ENCODE peak calls at places on chromosomes 3 and 15, in ten cellular contexts. One of them, this sample, is unnamed.
A peak's percentile ranks its signal among the peaks of the same experiment; 100 is the strongest.

GRCh38 chr3:32301426-32301825 is 62.9 kb downstream of the CMTM8 start:
- DNase-seq in suprapubic skin: no peak
- DNase-seq in spleen: no peak
- DNase-seq in HCT116: no peak
- DNase-seq in K562: no peak
- DNase-seq in SK-N-SH: no peak
- DNase-seq in Panc1: no peak
- DNase-seq in endothelial cell of umbilical vein: no peak
- DNase-seq in HepG2: no peak
- DNase-seq in stomach: no peak
- DNase-seq in this sample: no peak

GRCh38 chr3:59654120-59654952 is 604.5 kb upstream of the CFAP20DC start:
- DNase-seq in SK-N-SH: no peak
- DNase-seq in K562: no peak
- DNase-seq in endothelial cell of umbilical vein: no peak
- DNase-seq in stomach: no peak
- DNase-seq in HepG2: no peak
- DNase-seq in suprapubic skin: peak; percentile 64
- DNase-seq in Panc1: no peak
- DNase-seq in HCT116: no peak
- DNase-seq in spleen: no peak
- DNase-seq in this sample: peak; percentile 68

GRCh38 chr15:52558196-52558595 is 10.6 kb downstream of the ARPP19 start:
- DNase-seq in spleen: no peak
- DNase-seq in HepG2: no peak
- DNase-seq in endothelial cell of umbilical vein: peak; percentile 43
- DNase-seq in suprapubic skin: no peak
- DNase-seq in SK-N-SH: no peak
- DNase-seq in stomach: no peak
- DNase-seq in HCT116: no peak
- DNase-seq in Panc1: no peak
- DNase-seq in K562: no peak
- DNase-seq in this sample: no peak

GRCh38 chr3:32238816-32239637 is 547 bp downstream of the CMTM8 start:
- DNase-seq in K562: no peak
- DNase-seq in SK-N-SH: no peak
- DNase-seq in HCT116: no peak
- DNase-seq in suprapubic skin: peak; percentile 64
- DNase-seq in Panc1: no peak
- DNase-seq in stomach: peak; percentile 34
- DNase-seq in endothelial cell of umbilical vein: peak; percentile 49
- DNase-seq in HepG2: no peak
- DNase-seq in spleen: peak; percentile 87
- DNase-seq in this sample: no peak

GRCh38 chr3:168327836-168328235 is 232.1 kb upstream of the GOLIM4 start:
- DNase-seq in K562: no peak
- DNase-seq in SK-N-SH: no peak
- DNase-seq in endothelial cell of umbilical vein: no peak
- DNase-seq in Panc1: no peak
- DNase-seq in HepG2: no peak
- DNase-seq in spleen: no peak
- DNase-seq in stomach: no peak
- DNase-seq in suprapubic skin: no peak
- DNase-seq in HCT116: no peak
- DNase-seq in this sample: no peak

GRCh38 chr15:78438595-78439285 is 724 bp downstream of the IREB2 start:
- DNase-seq in Panc1: no peak
- DNase-seq in K562: no peak
- DNase-seq in spleen: no peak
- DNase-seq in endothelial cell of umbilical vein: peak; percentile 59
- DNase-seq in HepG2: peak; percentile 60
- DNase-seq in SK-N-SH: peak; percentile 46
- DNase-seq in HCT116: no peak
- DNase-seq in suprapubic skin: no peak
- DNase-seq in stomach: no peak
- DNase-seq in this sample: no peak

GRCh38 chr15:49831206-49831965 is 210.5 kb downstream of the DTWD1 start:
- DNase-seq in HepG2: no peak
- DNase-seq in spleen: no peak
- DNase-seq in stomach: no peak
- DNase-seq in SK-N-SH: no peak
- DNase-seq in HCT116: no peak
- DNase-seq in Panc1: no peak
- DNase-seq in endothelial cell of umbilical vein: peak; percentile 26
- DNase-seq in suprapubic skin: peak; percentile 64
- DNase-seq in K562: no peak
- DNase-seq in this sample: peak; percentile 74

GRCh38 chr15:99307735-99308134 is 56.5 kb downstream of the LRRC28 start:
- DNase-seq in suprapubic skin: no peak
- DNase-seq in K562: no peak
- DNase-seq in Panc1: no peak
- DNase-seq in endothelial cell of umbilical vein: no peak
- DNase-seq in HCT116: no peak
- DNase-seq in stomach: no peak
- DNase-seq in SK-N-SH: no peak
- DNase-seq in spleen: no peak
- DNase-seq in HepG2: no peak
- DNase-seq in this sample: no peak

GRCh38 chr3:88150771-88151170 is 1.0 kb downstream of the C3orf38 start:
- DNase-seq in SK-N-SH: no peak
- DNase-seq in suprapubic skin: no peak
- DNase-seq in Panc1: no peak
- DNase-seq in stomach: no peak
- DNase-seq in spleen: no peak
- DNase-seq in K562: no peak
- DNase-seq in endothelial cell of umbilical vein: peak; percentile 39
- DNase-seq in HCT116: no peak
- DNase-seq in HepG2: no peak
- DNase-seq in this sample: no peak

GRCh38 chr3:134216206-134216764 is 34.4 kb downstream of the RYK start:
- DNase-seq in suprapubic skin: no peak
- DNase-seq in spleen: no peak
- DNase-seq in Panc1: no peak
- DNase-seq in HCT116: no peak
- DNase-seq in SK-N-SH: no peak
- DNase-seq in endothelial cell of umbilical vein: no peak
- DNase-seq in HepG2: no peak
- DNase-seq in stomach: no peak
- DNase-seq in K562: no peak
- DNase-seq in this sample: no peak

GRCh38 chr3:126555795-126556636 is 2.7 kb downstream of the C3orf22 start:
- DNase-seq in endothelial cell of umbilical vein: no peak
- DNase-seq in HCT116: no peak
- DNase-seq in suprapubic skin: peak; percentile 38
- DNase-seq in K562: no peak
- DNase-seq in Panc1: no peak
- DNase-seq in spleen: peak; percentile 63
- DNase-seq in HepG2: no peak
- DNase-seq in stomach: peak; percentile 20
- DNase-seq in SK-N-SH: no peak
- DNase-seq in this sample: peak; percentile 28

GRCh38 chr15:68149059-68149458 is 56.1 kb downstream of the CALML4 start:
- DNase-seq in endothelial cell of umbilical vein: no peak
- DNase-seq in suprapubic skin: no peak
- DNase-seq in stomach: no peak
- DNase-seq in HepG2: no peak
- DNase-seq in HCT116: no peak
- DNase-seq in K562: no peak
- DNase-seq in Panc1: no peak
- DNase-seq in spleen: no peak
- DNase-seq in SK-N-SH: no peak
- DNase-seq in this sample: no peak

GRCh38 chr15:26771917-26772587 is 814 bp downstream of the GABRB3 start:
- DNase-seq in SK-N-SH: peak; percentile 78
- DNase-seq in Panc1: no peak
- DNase-seq in HepG2: no peak
- DNase-seq in suprapubic skin: no peak
- DNase-seq in endothelial cell of umbilical vein: no peak
- DNase-seq in stomach: no peak
- DNase-seq in HCT116: no peak
- DNase-seq in K562: no peak
- DNase-seq in spleen: no peak
- DNase-seq in this sample: no peak

GRCh38 chr15:26772588-26773484 is at the start of gene GABRB3:
- DNase-seq in HepG2: no peak
- DNase-seq in suprapubic skin: no peak
- DNase-seq in stomach: peak; percentile 69
- DNase-seq in K562: no peak
- DNase-seq in SK-N-SH: peak; percentile 93
- DNase-seq in HCT116: no peak
- DNase-seq in Panc1: no peak
- DNase-seq in endothelial cell of umbilical vein: no peak
- DNase-seq in spleen: no peak
- DNase-seq in this sample: no peak

GRCh38 chr15:26773485-26773877 is 615 bp upstream of the GABRB3 start:
- DNase-seq in HCT116: no peak
- DNase-seq in stomach: no peak
- DNase-seq in Panc1: no peak
- DNase-seq in K562: no peak
- DNase-seq in HepG2: no peak
- DNase-seq in suprapubic skin: no peak
- DNase-seq in SK-N-SH: peak; percentile 86
- DNase-seq in spleen: no peak
- DNase-seq in endothelial cell of umbilical vein: no peak
- DNase-seq in this sample: no peak

GRCh38 chr15:26773917-26774316 is 1.1 kb upstream of the GABRB3 start:
- DNase-seq in stomach: no peak
- DNase-seq in K562: no peak
- DNase-seq in endothelial cell of umbilical vein: no peak
- DNase-seq in HCT116: no peak
- DNase-seq in HepG2: no peak
- DNase-seq in SK-N-SH: no peak
- DNase-seq in Panc1: no peak
- DNase-seq in spleen: no peak
- DNase-seq in suprapubic skin: no peak
- DNase-seq in this sample: no peak

GRCh38 chr15:26771168-26771916 is 1.5 kb downstream of the GABRB3 start:
- DNase-seq in HCT116: no peak
- DNase-seq in spleen: no peak
- DNase-seq in HepG2: peak; percentile 2
- DNase-seq in Panc1: no peak
- DNase-seq in SK-N-SH: peak; percentile 60
- DNase-seq in K562: no peak
- DNase-seq in suprapubic skin: no peak
- DNase-seq in stomach: peak; percentile 35
- DNase-seq in endothelial cell of umbilical vein: no peak
- DNase-seq in this sample: no peak
- H3K9me3 ChIP-seq in HCT116: peaks cover 34% of the 10 kb centered on the region
- H3K9me3 ChIP-seq in spleen: peaks cover 20% of the 10 kb centered on the region
- H3K9me3 ChIP-seq in HepG2: no peaks in the 10 kb centered on the region
- H3K9me3 ChIP-seq in Panc1: no peaks in the 10 kb centered on the region
- H3K9me3 ChIP-seq in SK-N-SH: no peaks in the 10 kb centered on the region
- H3K9me3 ChIP-seq in K562: no peaks in the 10 kb centered on the region
- H3K9me3 ChIP-seq in suprapubic skin: no peaks in the 10 kb centered on the region
- H3K9me3 ChIP-seq in stomach: no peaks in the 10 kb centered on the region
- H3K9me3 ChIP-seq in endothelial cell of umbilical vein: no peaks in the 10 kb centered on the region
- H3K9me3 ChIP-seq in this sample: no peaks in the 10 kb centered on the region

DNA sequence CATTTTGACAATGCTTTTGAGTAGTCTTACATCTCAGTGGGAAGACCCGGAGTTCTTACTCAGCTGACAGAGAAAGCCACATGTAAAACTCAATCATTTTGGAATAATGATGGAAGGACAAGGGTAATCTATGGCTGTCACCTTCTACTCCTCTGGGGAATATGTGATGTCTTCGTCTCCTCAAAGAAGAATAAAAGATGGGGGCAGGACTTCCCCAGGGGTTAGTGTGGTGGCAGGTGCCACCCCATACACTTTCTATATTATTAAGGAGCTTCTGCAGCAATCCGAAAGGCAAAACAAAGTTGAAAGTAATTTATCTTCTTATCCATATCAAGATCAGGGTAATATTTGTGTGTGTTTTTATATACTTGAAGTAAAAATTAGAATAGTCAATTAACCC is 180.4 kb upstream of the TOPAZ1 start:
- DNase-seq in K562: no peak
- DNase-seq in endothelial cell of umbilical vein: no peak
- DNase-seq in Panc1: no peak
- DNase-seq in suprapubic skin: no peak
- DNase-seq in HepG2: no peak
- DNase-seq in HCT116: no peak
- DNase-seq in SK-N-SH: no peak
- DNase-seq in stomach: no peak
- DNase-seq in spleen: no peak
- DNase-seq in this sample: no peak
- H3K4me3 ChIP-seq in K562: no peak overlapping the region
- H3K4me3 ChIP-seq in endothelial cell of umbilical vein: no peak overlapping the region
- H3K4me3 ChIP-seq in Panc1: no peak overlapping the region
- H3K4me3 ChIP-seq in suprapubic skin: no peak overlapping the region
- H3K4me3 ChIP-seq in HepG2: no peak overlapping the region
- H3K4me3 ChIP-seq in HCT116: no peak overlapping the region
- H3K4me3 ChIP-seq in SK-N-SH: no peak overlapping the region
- H3K4me3 ChIP-seq in stomach: no peak overlapping the region
- H3K4me3 ChIP-seq in spleen: no peak overlapping the region
- H3K4me3 ChIP-seq in this sample: no peak overlapping the region

GRCh38 chr3:5187152-5187919 is at the start of gene EDEM1:
- DNase-seq in K562: peak; percentile 99
- DNase-seq in endothelial cell of umbilical vein: peak; percentile 98
- DNase-seq in HCT116: peak; percentile 86
- DNase-seq in stomach: peak; percentile 96
- DNase-seq in HepG2: peak; percentile 88
- DNase-seq in SK-N-SH: peak; percentile 99
- DNase-seq in spleen: peak; percentile 100
- DNase-seq in suprapubic skin: peak; percentile 96
- DNase-seq in Panc1: peak; percentile 57
- DNase-seq in this sample: peak; percentile 97
- TF ChIP-seq POLR2AphosphoS5 in K562: peak; percentile 85
- TF ChIP-seq POLR2AphosphoS5 in endothelial cell of umbilical vein: peak; percentile 58
- TF ChIP-seq POLR2AphosphoS5 in HCT116: peak; percentile 70
- TF ChIP-seq POLR2AphosphoS5 in stomach: peak; percentile 84
- TF ChIP-seq POLR2AphosphoS5 in HepG2: peak; percentile 79
- TF ChIP-seq POLR2AphosphoS5 in SK-N-SH: peak; percentile 63
- TF ChIP-seq POLR2AphosphoS5 in spleen: peak; percentile 92
- TF ChIP-seq POLR2AphosphoS5 in suprapubic skin: no peak
- TF ChIP-seq POLR2AphosphoS5 in Panc1: peak; percentile 69
- TF ChIP-seq POLR2AphosphoS5 in this sample: peak; percentile 86

GRCh38 chr3:187049462-187050101 is 89.7 kb downstream of the RPL39L start:
- DNase-seq in spleen: no peak
- DNase-seq in Panc1: no peak
- DNase-seq in HCT116: no peak
- DNase-seq in K562: no peak
- DNase-seq in SK-N-SH: no peak
- DNase-seq in endothelial cell of umbilical vein: no peak
- DNase-seq in HepG2: peak; percentile 18
- DNase-seq in suprapubic skin: no peak
- DNase-seq in stomach: no peak
- DNase-seq in this sample: no peak

GRCh38 chr3:187051724-187052364 is 87.5 kb downstream of the RPL39L start:
- DNase-seq in HCT116: no peak
- DNase-seq in stomach: no peak
- DNase-seq in suprapubic skin: no peak
- DNase-seq in K562: no peak
- DNase-seq in HepG2: no peak
- DNase-seq in spleen: no peak
- DNase-seq in Panc1: no peak
- DNase-seq in SK-N-SH: no peak
- DNase-seq in endothelial cell of umbilical vein: no peak
- DNase-seq in this sample: no peak

GRCh38 chr3:187046033-187046432 is 93.3 kb downstream of the RPL39L start:
- DNase-seq in SK-N-SH: no peak
- DNase-seq in K562: no peak
- DNase-seq in HCT116: no peak
- DNase-seq in spleen: no peak
- DNase-seq in stomach: no peak
- DNase-seq in HepG2: no peak
- DNase-seq in endothelial cell of umbilical vein: no peak
- DNase-seq in suprapubic skin: no peak
- DNase-seq in Panc1: no peak
- DNase-seq in this sample: no peak

GRCh38 chr3:187051066-187051465 is 88.2 kb downstream of the RPL39L start:
- DNase-seq in SK-N-SH: no peak
- DNase-seq in endothelial cell of umbilical vein: no peak
- DNase-seq in HCT116: no peak
- DNase-seq in suprapubic skin: no peak
- DNase-seq in Panc1: no peak
- DNase-seq in stomach: no peak
- DNase-seq in K562: no peak
- DNase-seq in spleen: no peak
- DNase-seq in HepG2: no peak
- DNase-seq in this sample: no peak
- H3K9me3 ChIP-seq in SK-N-SH: no peaks in the 10 kb centered on the region
- H3K9me3 ChIP-seq in endothelial cell of umbilical vein: no peaks in the 10 kb centered on the region
- H3K9me3 ChIP-seq in HCT116: no peaks in the 10 kb centered on the region
- H3K9me3 ChIP-seq in suprapubic skin: peaks cover 7% of the 10 kb centered on the region
- H3K9me3 ChIP-seq in Panc1: no peaks in the 10 kb centered on the region
- H3K9me3 ChIP-seq in stomach: peaks cover 5% of the 10 kb centered on the region
- H3K9me3 ChIP-seq in K562: peaks cover 5% of the 10 kb centered on the region
- H3K9me3 ChIP-seq in spleen: peaks cover 29% of the 10 kb centered on the region
- H3K9me3 ChIP-seq in HepG2: peaks cover 6% of the 10 kb centered on the region
- H3K9me3 ChIP-seq in this sample: no peaks in the 10 kb centered on the region

This sample was measured in sigmoid colon.